ENCODE peak calls at places on chromosome 7, in eight cellular contexts. One of them, this sample, is unnamed.

GRCh38 chr7:49773082-49773938 is at the start of gene VWC2:
- DNase-seq in Daoy: no peak
- DNase-seq in occipital lobe: no peak
- DNase-seq in Right ventricle myocardium inferior: no peak
- DNase-seq in CD4-positive, alpha-beta memory T cell: no peak
- DNase-seq in activated CD4-positive, CD25-positive, alpha-beta regulatory T cell: no peak
- DNase-seq in neural crest cell: peak; percentile 10
- DNase-seq in activated CD4-positive, alpha-beta T cell treated with anti-CD3 and anti-CD28 coated beads for 4 hours: no peak
- DNase-seq in this sample: no peak

GRCh38 chr7:107345898-107346297 is 124.0 kb upstream of the GPR22 start:
- DNase-seq in activated CD4-positive, alpha-beta T cell treated with anti-CD3 and anti-CD28 coated beads for 4 hours: no peak
- DNase-seq in occipital lobe: no peak
- DNase-seq in Right ventricle myocardium inferior: no peak
- DNase-seq in CD4-positive, alpha-beta memory T cell: no peak
- DNase-seq in Daoy: no peak
- DNase-seq in activated CD4-positive, CD25-positive, alpha-beta regulatory T cell: no peak
- DNase-seq in neural crest cell: no peak
- DNase-seq in this sample: no peak

GRCh38 chr7:1298938-1299885 is 66.5 kb downstream of the UNCX start:
- DNase-seq in occipital lobe: no peak
- DNase-seq in Daoy: no peak
- DNase-seq in activated CD4-positive, alpha-beta T cell treated with anti-CD3 and anti-CD28 coated beads for 4 hours: no peak
- DNase-seq in Right ventricle myocardium inferior: peak; percentile 21
- DNase-seq in activated CD4-positive, CD25-positive, alpha-beta regulatory T cell: no peak
- DNase-seq in neural crest cell: no peak
- DNase-seq in CD4-positive, alpha-beta memory T cell: no peak
- DNase-seq in this sample: no peak

GRCh38 chr7:44793919-44794715 is 2.4 kb upstream of the PPIA start:
- DNase-seq in activated CD4-positive, CD25-positive, alpha-beta regulatory T cell: no peak
- DNase-seq in neural crest cell: no peak
- DNase-seq in occipital lobe: no peak
- DNase-seq in activated CD4-positive, alpha-beta T cell treated with anti-CD3 and anti-CD28 coated beads for 4 hours: no peak
- DNase-seq in Daoy: peak; percentile 32
- DNase-seq in CD4-positive, alpha-beta memory T cell: no peak
- DNase-seq in Right ventricle myocardium inferior: no peak
- DNase-seq in this sample: peak; percentile 93

GRCh38 chr7:100087055-100087750 is 1.6 kb upstream of the COPS6 start:
- DNase-seq in activated CD4-positive, alpha-beta T cell treated with anti-CD3 and anti-CD28 coated beads for 4 hours: no peak
- DNase-seq in activated CD4-positive, CD25-positive, alpha-beta regulatory T cell: no peak
- DNase-seq in Right ventricle myocardium inferior: no peak
- DNase-seq in neural crest cell: no peak
- DNase-seq in CD4-positive, alpha-beta memory T cell: no peak
- DNase-seq in Daoy: peak; percentile 97
- DNase-seq in occipital lobe: no peak
- DNase-seq in this sample: no peak

GRCh38 chr7:46533946-46534345 is 612.9 kb upstream of the IGFBP3 start:
- DNase-seq in Daoy: no peak
- DNase-seq in activated CD4-positive, CD25-positive, alpha-beta regulatory T cell: no peak
- DNase-seq in Right ventricle myocardium inferior: no peak
- DNase-seq in occipital lobe: no peak
- DNase-seq in CD4-positive, alpha-beta memory T cell: no peak
- DNase-seq in neural crest cell: no peak
- DNase-seq in activated CD4-positive, alpha-beta T cell treated with anti-CD3 and anti-CD28 coated beads for 4 hours: no peak
- DNase-seq in this sample: no peak

GRCh38 chr7:25864943-25865633 is 286.9 kb upstream of the NFE2L3 start:
- DNase-seq in activated CD4-positive, CD25-positive, alpha-beta regulatory T cell: no peak
- DNase-seq in neural crest cell: no peak
- DNase-seq in occipital lobe: no peak
- DNase-seq in CD4-positive, alpha-beta memory T cell: no peak
- DNase-seq in Daoy: no peak
- DNase-seq in Right ventricle myocardium inferior: no peak
- DNase-seq in activated CD4-positive, alpha-beta T cell treated with anti-CD3 and anti-CD28 coated beads for 4 hours: no peak
- DNase-seq in this sample: no peak

GRCh38 chr7:12670071-12670729 is 17.2 kb upstream of the ARL4A start:
- DNase-seq in Right ventricle myocardium inferior: no peak
- DNase-seq in activated CD4-positive, CD25-positive, alpha-beta regulatory T cell: no peak
- DNase-seq in Daoy: no peak
- DNase-seq in occipital lobe: no peak
- DNase-seq in neural crest cell: no peak
- DNase-seq in activated CD4-positive, alpha-beta T cell treated with anti-CD3 and anti-CD28 coated beads for 4 hours: no peak
- DNase-seq in CD4-positive, alpha-beta memory T cell: no peak
- DNase-seq in this sample: no peak

GRCh38 chr7:92925876-92926696 is 89.7 kb upstream of the CDK6 start:
- DNase-seq in CD4-positive, alpha-beta memory T cell: no peak
- DNase-seq in activated CD4-positive, CD25-positive, alpha-beta regulatory T cell: no peak
- DNase-seq in activated CD4-positive, alpha-beta T cell treated with anti-CD3 and anti-CD28 coated beads for 4 hours: no peak
- DNase-seq in Daoy: peak; percentile 17
- DNase-seq in neural crest cell: peak; percentile 57
- DNase-seq in occipital lobe: no peak
- DNase-seq in Right ventricle myocardium inferior: no peak
- DNase-seq in this sample: no peak

This sample was measured in T47D.